ENCODE peak calls at places on chromosome 22, in eight cellular contexts. R, H, P, W, S, T, I and G are unnamed samples.

GRCh38 chr22:38272373-38273134 is at the start of gene TMEM184B:
- DNase-seq in H (peak; percentile 79), T (no peak), I (peak; percentile 83), W (peak; percentile 89), S (peak; percentile 83), R (peak; percentile 55), P (peak; percentile 66), G (peak; percentile 97)

GRCh38 chr22:23119492-23120414 is 22.0 kb downstream of the RSPH14 start:
- DNase-seq in W (no peak), I (no peak), H (peak; percentile 80), T (no peak), P (no peak), S (no peak), R (no peak), G (no peak)

GRCh38 chr22:45584621-45585436 is 82.1 kb downstream of the FBLN1 start:
- DNase-seq in P (no peak), R (no peak), S (no peak), T (no peak), W (no peak), H (no peak), I (no peak), G (no peak)

GRCh38 chr22:47355776-47356432 is 593.5 kb downstream of the TBC1D22A start:
- DNase-seq in T (no peak), S (no peak), H (no peak), R (no peak), P (no peak), W (no peak), I (no peak), G (no peak)

GRCh38 chr22:25404923-25405853 is 159.3 kb upstream of the GRK3 start:
- DNase-seq in H (peak; percentile 78), R (peak; percentile 42), I (peak; percentile 78), S (peak; percentile 86), W (peak; percentile 88), T (peak; percentile 13), P (peak; percentile 64), G (peak; percentile 86)

GRCh38 chr22:44891293-44891747 is 118.5 kb downstream of the PHF21B start:
- DNase-seq in W (no peak), T (no peak), S (no peak), P (no peak), H (no peak), I (no peak), R (no peak), G (peak; percentile 46)

GRCh38 chr22:38284042-38284402 is 11.2 kb upstream of the TMEM184B start:
- DNase-seq in H (no peak), T (peak; percentile 65), W (peak; percentile 85), P (no peak), I (no peak), S (no peak), R (no peak), G (no peak)

GRCh38 chr22:28027453-28028448 is 108.7 kb upstream of the PITPNB start:
- DNase-seq in P (no peak), H (peak; percentile 34), I (peak; percentile 59), W (peak; percentile 86), T (no peak), R (no peak), S (no peak), G (no peak)

GRCh38 chr22:46465348-46465725 is 72.1 kb downstream of the CELSR1 start:
- DNase-seq in R (no peak), I (no peak), H (no peak), S (no peak), P (no peak), W (no peak), T (no peak), G (peak; percentile 59)

GRCh38 chr22:46509416-46510089 is 27.9 kb downstream of the CELSR1 start:
- DNase-seq in P (no peak), H (no peak), T (no peak), W (no peak), S (no peak), I (no peak), R (no peak), G (peak; percentile 54)

GRCh38 chr22:47071812-47072641 is 309.6 kb downstream of the TBC1D22A start:
- DNase-seq in T (no peak), R (no peak), P (no peak), H (no peak), S (no peak), W (no peak), I (no peak), G (no peak)

GRCh38 chr22:46537946-46538815 is 761 bp upstream of the CELSR1 start:
- DNase-seq in P (no peak), S (no peak), H (no peak), T (no peak), I (no peak), R (peak; percentile 70), W (no peak), G (peak; percentile 89)

GRCh38 chr22:28989484-28989883 is 72.1 kb downstream of the C22orf31 start:
- DNase-seq in H (no peak), W (peak; percentile 66), I (no peak), T (no peak), S (no peak), R (no peak), P (no peak), G (no peak)

GRCh38 chr22:32175751-32176644 is 16.9 kb upstream of the C22orf42 start:
- DNase-seq in T (no peak), S (no peak), I (no peak), W (no peak), H (no peak), P (no peak), R (no peak), G (peak; percentile 83)

GRCh38 chr22:28810839-28811491 is 10.6 kb upstream of the XBP1 start:
- DNase-seq in S (no peak), W (no peak), R (no peak), I (no peak), H (no peak), T (peak; percentile 96), P (no peak), G (peak; percentile 65)

GRCh38 chr22:16959345-16959930 is 48.6 kb downstream of the GAB4 start:
- DNase-seq in H (no peak), P (no peak), W (no peak), T (no peak), I (no peak), S (no peak), R (no peak), G (no peak)

DNA sequence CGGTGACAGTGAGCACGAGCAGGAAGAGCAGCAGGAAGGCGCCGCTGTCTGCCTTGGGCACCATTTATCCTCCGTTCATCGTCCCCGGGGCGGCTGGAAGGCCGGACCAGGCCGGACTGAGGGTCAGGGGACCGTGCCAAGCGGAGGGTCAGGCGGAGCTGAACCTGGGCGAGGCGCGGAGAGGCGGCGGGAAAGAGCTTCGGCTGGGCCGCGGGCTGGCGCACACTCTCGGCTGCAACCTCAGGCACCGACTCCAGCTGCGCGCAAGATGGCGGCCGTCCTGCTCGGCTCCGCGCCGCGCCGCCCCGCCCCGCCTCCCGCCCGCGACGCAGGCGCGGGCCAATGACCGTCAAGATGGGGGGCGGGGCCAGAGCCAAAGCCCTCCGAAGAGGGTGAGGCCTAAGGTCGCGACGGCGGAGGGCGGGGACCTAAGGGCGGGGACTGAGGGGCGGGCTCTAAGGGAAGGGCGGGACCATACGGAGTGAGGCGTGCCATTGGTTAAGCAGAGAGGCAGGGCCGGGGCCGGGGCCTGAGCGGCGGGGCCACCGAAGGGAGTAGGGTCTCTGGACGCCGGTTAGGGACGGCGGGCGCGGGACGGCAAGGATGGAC is at the start of gene DGCR2:
- DNase-seq in W (peak; percentile 98), P (peak; percentile 94), H (peak; percentile 100), T (peak; percentile 91), R (peak; percentile 92), I (peak; percentile 97), S (peak; percentile 98), G (peak; percentile 98)
- TF ChIP-seq POLR2A in W (peak; percentile 14), P (peak; percentile 74), H (peak; percentile 98), T (peak; percentile 63), R (peak; percentile 88), I (peak; percentile 68), S (peak; percentile 82), G (peak; percentile 79)

DNA sequence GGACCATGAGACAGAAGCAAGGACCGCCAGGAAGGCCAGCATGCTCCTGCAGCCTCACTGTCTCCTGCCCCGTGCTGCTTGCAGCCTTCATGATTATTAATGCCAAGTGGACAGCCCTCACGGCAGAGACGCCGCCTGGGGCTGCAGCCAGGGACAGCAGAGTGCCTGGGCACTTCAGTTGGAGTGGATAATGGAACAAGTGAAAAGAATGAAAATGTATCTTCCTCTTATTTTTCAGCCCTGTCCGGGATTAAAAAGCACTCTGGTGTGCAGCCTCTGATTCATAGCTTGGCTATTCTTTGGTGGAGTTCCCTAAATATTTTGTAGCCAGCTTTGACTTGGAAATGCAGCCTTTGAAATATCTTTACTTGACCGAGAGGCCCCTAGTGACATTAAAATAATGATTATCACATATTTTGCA is 1404.2 kb downstream of the BRD1 start:
- DNase-seq in I (peak; percentile 2), P (no peak), T (no peak), S (no peak), W (no peak), H (no peak), R (no peak), G (no peak)
- TF ChIP-seq EP300 in I (no peak), P (no peak), T (no peak), S (no peak), W (no peak), H (no peak), R (no peak), G (no peak)

DNA sequence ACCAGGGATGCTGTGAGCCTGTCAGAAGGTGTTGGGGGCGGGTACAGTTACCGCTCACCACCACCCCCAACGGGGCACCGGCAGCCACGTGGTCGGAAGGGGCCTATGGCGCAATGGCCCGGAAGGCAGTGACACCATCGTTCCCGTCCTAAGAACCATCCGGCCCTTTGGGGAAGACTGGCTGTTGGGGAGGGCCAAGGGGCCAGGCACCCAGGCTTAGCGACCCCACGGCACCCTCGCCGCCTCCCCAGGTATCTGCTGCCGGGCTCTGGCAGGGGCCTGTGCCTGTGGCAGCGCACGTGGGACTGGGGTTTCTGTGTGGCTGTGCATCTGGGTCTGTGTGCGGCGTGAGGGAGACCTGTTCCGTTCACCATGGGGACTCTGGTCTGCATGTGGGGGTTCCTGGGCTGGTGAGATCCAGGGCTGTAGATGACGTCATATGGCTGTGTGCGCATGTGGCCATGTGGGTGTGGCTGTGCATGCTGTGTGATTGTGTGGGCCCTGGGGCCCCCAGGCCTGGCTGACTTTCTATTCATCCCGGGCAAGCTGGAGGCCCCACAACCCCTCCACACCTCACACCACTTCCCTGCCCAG is 703 bp downstream of the OSM start:
- DNase-seq in I (no peak), S (peak; percentile 73), T (no peak), H (peak; percentile 51), W (peak; percentile 78), P (no peak), R (no peak), G (peak; percentile 79)
- H3K4me3 ChIP-seq in I (no peak overlapping the region), S (peak overlapping the region; percentile 38), T (no peak overlapping the region), H (no peak overlapping the region), W (peak overlapping the region; percentile 11), P (no peak overlapping the region), R (no peak overlapping the region), G (peak overlapping the region; percentile 52)

DNA sequence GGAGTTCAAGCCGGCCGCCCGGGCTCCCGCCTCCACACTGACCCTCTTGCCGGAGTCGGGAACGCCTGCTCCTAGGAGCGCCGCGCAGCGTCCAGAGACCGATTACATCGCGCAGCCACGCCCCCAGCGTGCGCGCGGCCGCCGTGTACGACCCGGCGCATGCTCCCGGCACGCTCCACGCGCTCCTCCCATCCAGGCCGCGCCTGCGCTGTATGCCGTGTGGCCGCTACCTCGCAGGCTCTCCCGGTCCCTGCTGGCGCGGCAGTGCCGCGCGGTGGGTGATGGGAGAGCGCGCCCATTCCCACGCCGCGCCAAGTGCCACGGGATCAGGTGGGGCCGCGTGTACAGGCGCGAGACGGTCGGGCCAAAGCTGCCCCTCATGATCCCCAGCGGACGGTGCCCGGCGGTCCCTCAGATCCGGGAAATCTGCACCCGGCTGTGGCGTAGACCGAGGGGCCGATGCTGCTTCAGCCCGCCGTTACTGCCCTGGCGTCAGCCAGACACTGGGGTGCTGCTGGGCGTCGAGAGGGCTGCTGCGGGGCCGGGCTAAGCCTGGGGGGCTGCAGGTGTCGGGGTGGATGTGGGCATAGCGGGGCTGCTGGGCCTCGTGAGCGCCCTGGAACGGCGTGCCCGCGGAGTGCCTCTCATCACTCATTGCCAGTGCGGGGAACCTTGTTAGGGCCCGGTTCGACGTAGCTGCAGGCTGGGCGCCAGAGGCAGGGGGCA is at the start of the genes GNB1L and RTL10:
- DNase-seq in R (peak; percentile 95), S (peak; percentile 98), P (peak; percentile 93), T (peak; percentile 90), I (peak; percentile 97), W (peak; percentile 98), H (peak; percentile 100), G (peak; percentile 100)
- TF ChIP-seq POLR2A in R (peak; percentile 75), S (peak; percentile 96), P (peak; percentile 91), T (peak; percentile 96), I (peak; percentile 86), W (peak; percentile 86), H (no peak), G (peak; percentile 91)